ENCODE peak calls at places on chromosomes 5 and 9, in ten cellular contexts. D is NCI-H1092; P is stimulated activated CD4-positive, alpha-beta T cell treated with anti-CD3 and anti-CD28 coated beads, Interleukin-15, amount 100 ng/mL, for 24 hours; G is NCI-H1105; R is AG20443; E is psoas muscle; Q is GM19239; M is aorta; A is GM10248; F is KG1. Y is an unnamed sample.

GRCh38 chr5:100311811-100312210 is 223.4 kb upstream of the FAM174A start:
- DNase-seq in E (no peak), A (no peak), D (no peak), Q (no peak), G (no peak), P (no peak), R (no peak), F (no peak), M (no peak), Y (no peak)

GRCh38 chr9:130732131-130732530 is 38.6 kb downstream of the EXOSC2 start:
- DNase-seq in G (no peak), E (no peak), R (no peak), Q (no peak), F (no peak), A (no peak), M (no peak), P (no peak), D (peak), Y (peak)

GRCh38 chr5:10745133-10745532 is 15.9 kb downstream of the DAP start:
- DNase-seq in E (no peak), A (no peak), Q (no peak), G (no peak), R (peak), P (no peak), M (no peak), F (no peak), D (no peak), Y (no peak)

GRCh38 chr9:33791117-33791516 is 4.2 kb upstream of the PRSS3 start:
- DNase-seq in A (no peak), G (no peak), D (no peak), M (no peak), F (no peak), E (no peak), Q (no peak), P (no peak), R (no peak), Y (no peak)

GRCh38 chr5:148939676-148940075 is 113.3 kb downstream of the ADRB2 start:
- DNase-seq in D (no peak), G (no peak), A (no peak), F (no peak), R (peak), Q (no peak), P (no peak), M (no peak), E (no peak), Y (no peak)

GRCh38 chr5:36200513-36200912 is 41.2 kb downstream of the NADK2 start:
- DNase-seq in M (no peak), A (no peak), R (no peak), E (no peak), P (no peak), F (no peak), Q (no peak), D (no peak), G (no peak), Y (no peak)

GRCh38 chr9:110659891-110660541 is 8.6 kb upstream of the MUSK start:
- DNase-seq in F (no peak), A (no peak), M (no peak), G (no peak), P (no peak), Q (no peak), R (no peak), D (no peak), E (no peak), Y (no peak)

GRCh38 chr5:109656829-109657228 is 32.9 kb upstream of the MAN2A1 start:
- DNase-seq in A (no peak), P (peak), D (no peak), Q (no peak), M (peak), E (no peak), R (peak), G (no peak), F (peak), Y (no peak)

GRCh38 chr5:17282283-17283120 is 65.1 kb downstream of the BASP1 start:
- DNase-seq in M (no peak), F (no peak), G (no peak), R (no peak), E (no peak), A (peak), Q (peak), D (no peak), P (no peak), Y (no peak)

GRCh38 chr5:98514106-98514665 is 259.3 kb upstream of the RGMB start:
- DNase-seq in R (no peak), A (no peak), D (no peak), G (no peak), P (no peak), Q (no peak), M (no peak), E (no peak), F (no peak), Y (no peak)

GRCh38 chr5:151026088-151026487 is 5.7 kb downstream of the GPX3 start:
- DNase-seq in F (no peak), G (no peak), E (no peak), M (no peak), R (no peak), Q (no peak), D (no peak), P (no peak), A (no peak), Y (no peak)

Y was measured in COR-L47.